ENCODE peak calls at places on chromosomes 7 and 10, in eight cellular contexts. C is upper lobe of right lung, O is adrenal gland, A is mammary epithelial cell, Z is tibial artery, D is fibroblast of lung, E is SK-N-SH, S is GM06990. M is an unnamed sample.

GRCh38 chr10:95567903-95568630 is 6.9 kb upstream of the SORBS1 start:
- DNase-seq in O (no peak), S (no peak), A (peak; percentile 20), E (no peak), Z (no peak), D (no peak), C (no peak), M (no peak)

GRCh38 chr10:44337081-44337480 is 47.8 kb downstream of the CXCL12 start:
- DNase-seq in E (no peak), C (no peak), S (no peak), Z (no peak), A (no peak), O (no peak), D (no peak), M (no peak)

GRCh38 chr10:125823663-125824251 is 411 bp downstream of the BCCIP start:
- DNase-seq in C (no peak), E (peak; percentile 11), Z (no peak), A (peak; percentile 4), S (peak; percentile 12), O (no peak), D (no peak), M (peak; percentile 19)

GRCh38 chr10:100370561-100370975 is 23.5 kb downstream of the SCD start:
- DNase-seq in Z (no peak), O (no peak), D (peak; percentile 45), C (no peak), E (no peak), S (no peak), A (peak; percentile 84), M (no peak)

GRCh38 chr10:110414563-110415309 is 83.0 kb upstream of the DUSP5 start:
- DNase-seq in E (no peak), S (peak; percentile 89), Z (no peak), A (peak; percentile 91), O (peak; percentile 26), C (no peak), D (peak; percentile 62), M (peak; percentile 69)

GRCh38 chr7:28096713-28097112 is 83.9 kb downstream of the JAZF1 start:
- DNase-seq in E (peak; percentile 84), A (no peak), Z (no peak), O (peak; percentile 56), C (no peak), S (peak; percentile 3), D (peak; percentile 52), M (peak; percentile 85)

GRCh38 chr7:431658-432111 is 88.0 kb downstream of the PDGFA start:
- DNase-seq in Z (no peak), C (no peak), S (no peak), A (no peak), D (peak; percentile 39), O (no peak), E (no peak), M (no peak)

GRCh38 chr10:114261116-114261515 is 22.1 kb downstream of the VWA2 start:
- DNase-seq in S (no peak), D (peak; percentile 93), A (peak; percentile 86), E (no peak), C (no peak), Z (no peak), O (no peak), M (peak; percentile 41)

GRCh38 chr7:143983960-143984359 is 16.2 kb upstream of the OR6B1 start:
- DNase-seq in D (no peak), C (no peak), Z (no peak), E (no peak), O (no peak), S (no peak), A (no peak), M (no peak)

GRCh38 chr10:84310470-84310869 is 17.9 kb upstream of the CCSER2 start:
- DNase-seq in D (peak; percentile 80), S (no peak), Z (no peak), O (no peak), A (no peak), E (no peak), C (no peak), M (peak; percentile 67)

GRCh38 chr10:119296703-119297102 is 89.3 kb downstream of the GRK5 start:
- DNase-seq in D (peak; percentile 30), A (no peak), E (no peak), C (no peak), Z (no peak), S (no peak), O (peak; percentile 36), M (no peak)

GRCh38 chr7:124012864-124013263 is 20.0 kb downstream of the TMEM229A start:
- DNase-seq in O (no peak), E (no peak), A (no peak), C (no peak), Z (no peak), S (no peak), D (no peak), M (no peak)

GRCh38 chr10:79292789-79293746 is 54.2 kb upstream of the PPIF start:
- DNase-seq in A (no peak), C (no peak), Z (no peak), D (no peak), E (peak; percentile 85), O (no peak), S (no peak), M (no peak)

GRCh38 chr10:79305515-79305914 is 41.8 kb upstream of the PPIF start:
- DNase-seq in O (no peak), D (no peak), E (peak; percentile 19), C (no peak), A (no peak), S (no peak), Z (no peak), M (no peak)

GRCh38 chr7:1418505-1419309 is 40.6 kb downstream of the MICALL2 start:
- DNase-seq in A (no peak), D (peak; percentile 22), C (no peak), E (peak; percentile 78), S (no peak), Z (no peak), O (no peak), M (peak; percentile 15)

GRCh38 chr7:94274828-94275227 is 119.9 kb upstream of the COL1A2 start:
- DNase-seq in S (no peak), A (no peak), E (no peak), O (no peak), D (no peak), Z (no peak), C (no peak), M (no peak)

GRCh38 chr10:50621981-50622496 is 1.7 kb downstream of the SGMS1 start:
- DNase-seq in E (peak; percentile 69), Z (peak; percentile 99), A (peak; percentile 96), C (peak; percentile 93), S (peak; percentile 69), D (peak; percentile 93), O (peak; percentile 99), M (peak; percentile 96)

GRCh38 chr10:50624154-50624865 is 554 bp upstream of the SGMS1 start:
- DNase-seq in C (peak; percentile 99), D (peak; percentile 96), O (peak; percentile 96), Z (peak; percentile 98), A (peak; percentile 96), E (peak; percentile 93), S (peak; percentile 97), M (peak; percentile 98)

GRCh38 chr10:50623299-50624153 is at the start of gene SGMS1:
- DNase-seq in D (peak; percentile 88), O (peak; percentile 84), S (peak; percentile 91), Z (peak; percentile 92), E (peak; percentile 97), C (peak; percentile 96), A (peak; percentile 86), M (peak; percentile 92)

GRCh38 chr10:50620899-50621298 is 2.9 kb downstream of the SGMS1 start:
- DNase-seq in C (no peak), S (no peak), Z (no peak), D (no peak), E (no peak), A (no peak), O (no peak), M (no peak)

DNA sequence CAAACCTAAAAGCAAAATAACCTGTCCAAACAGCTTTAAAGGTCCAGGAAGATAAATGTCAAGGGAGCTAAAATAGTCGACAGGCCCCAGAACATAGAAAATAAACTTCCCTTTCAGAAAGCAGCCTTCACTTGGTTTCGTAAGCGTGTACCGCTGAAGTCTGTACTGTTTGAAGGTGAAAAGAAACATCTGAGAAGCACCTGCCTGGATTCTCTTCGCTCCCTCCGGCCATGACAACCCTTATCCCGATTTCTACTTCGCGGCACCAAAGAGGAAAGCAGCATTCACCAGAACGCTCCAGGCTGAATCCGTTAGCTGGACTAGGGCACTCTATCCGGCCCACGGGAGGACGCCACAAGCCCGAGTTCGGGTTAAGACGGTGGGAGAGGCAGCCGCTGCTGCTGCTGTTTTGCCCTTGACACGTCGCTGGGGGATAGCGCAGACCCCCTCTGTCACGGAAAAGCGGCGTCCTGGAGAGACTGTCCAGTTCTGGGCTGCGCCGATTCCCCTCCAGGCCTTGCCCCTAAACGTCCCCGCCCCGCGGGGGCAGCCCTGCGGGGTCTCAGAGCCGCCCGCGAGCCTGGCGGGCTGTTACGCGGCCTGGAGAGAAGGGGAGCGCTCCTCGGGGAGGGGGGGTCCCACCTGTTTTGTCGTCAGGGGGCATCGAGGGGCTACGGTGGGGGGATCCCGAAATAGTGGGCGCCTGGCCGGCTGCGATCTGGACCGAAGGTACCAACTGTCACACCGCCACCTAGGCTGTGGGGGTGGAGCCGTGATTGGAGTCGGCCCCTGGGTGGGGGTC is 1.1 kb downstream of the SGMS1 start:
- DNase-seq in E (peak; percentile 50), A (no peak), C (peak; percentile 68), S (peak; percentile 45), D (peak; percentile 51), Z (peak; percentile 73), O (peak; percentile 39), M (peak; percentile 66)
- TF ChIP-seq CTCF in E (no peak), A (no peak), C (no peak), S (peak; percentile 12), D (no peak), Z (no peak), O (no peak), M (peak; percentile 27)

GRCh38 chr10:61987951-61988379 is 86.5 kb downstream of the ARID5B start:
- DNase-seq in O (no peak), A (no peak), D (no peak), S (peak; percentile 81), E (no peak), Z (no peak), C (no peak), M (no peak)
- H3K4me3 ChIP-seq in O (no peak overlapping the region), A (no peak overlapping the region), D (no peak overlapping the region), S (peak overlapping the region; percentile 32), E (no peak overlapping the region), Z (peak overlapping the region; percentile 12), C (peak overlapping the region; percentile 7), M (no peak overlapping the region)

DNA sequence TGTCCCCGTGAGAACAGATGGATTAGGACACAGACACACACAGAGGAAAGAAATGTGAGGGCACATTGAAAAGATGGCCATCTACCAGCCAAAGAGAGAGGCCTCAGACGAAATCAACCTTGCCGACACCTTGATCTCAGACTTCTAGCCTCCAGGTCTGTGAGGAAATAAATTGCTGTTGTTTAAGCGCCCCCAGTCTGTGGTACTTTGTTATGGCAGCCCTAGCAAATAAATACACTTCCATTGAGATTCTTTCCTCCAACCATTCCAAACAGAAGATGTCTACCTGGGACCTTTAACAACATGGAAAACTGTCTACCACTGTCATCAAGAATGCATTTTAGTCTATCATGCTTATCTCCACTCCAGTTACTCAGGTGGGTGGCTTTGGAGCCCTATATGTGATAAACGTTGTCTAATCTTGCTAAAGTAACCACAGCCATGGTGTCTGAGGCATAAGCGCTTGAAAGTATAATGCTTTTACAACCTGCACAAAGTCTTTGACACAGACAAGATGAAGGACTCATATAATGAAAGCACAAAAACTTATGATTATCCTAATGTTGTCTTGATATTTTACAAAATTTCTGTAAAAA is 244.3 kb downstream of the MTERF1 start:
- DNase-seq in D (no peak), O (no peak), A (peak; percentile 30), S (no peak), C (no peak), E (no peak), Z (no peak), M (peak; percentile 57)
- TF ChIP-seq CTCF in D (peak; percentile 35), O (peak; percentile 36), A (peak; percentile 62), S (peak; percentile 67), C (peak; percentile 52), E (peak; percentile 65), Z (peak; percentile 47), M (peak; percentile 72)

GRCh38 chr7:22833113-22833512 is 10.5 kb upstream of the TOMM7 start:
- DNase-seq in A (no peak), E (no peak), Z (no peak), D (no peak), O (no peak), S (no peak), C (no peak), M (no peak)
- H3K4me3 ChIP-seq in A (no peak overlapping the region), E (no peak overlapping the region), Z (no peak overlapping the region), D (no peak overlapping the region), O (no peak overlapping the region), S (no peak overlapping the region), C (no peak overlapping the region), M (no peak overlapping the region)